ENCODE peak calls at places on chromosome 1, in nine cellular contexts. One of them, this sample, is unnamed.

GRCh38 chr1:39866767-39867166 is 16.5 kb downstream of the TRIT1 start:
- DNase-seq in activated CD8-positive, alpha-beta memory T cell treated with anti-CD3 and anti-CD28 coated beads, Interleukin-2, amount 10 ng/mL, durations not matched to agents 7 days and 5 days: no peak
- DNase-seq in body of pancreas: no peak
- DNase-seq in CMK: no peak
- DNase-seq in occipital lobe: no peak
- DNase-seq in NCI-H82: no peak
- DNase-seq in Right ventricle myocardium inferior: no peak
- DNase-seq in anterior cingulate cortex: no peak
- DNase-seq in posterior vena cava: no peak
- DNase-seq in this sample: no peak

GRCh38 chr1:13576926-13577325 is 6.7 kb upstream of the PDPN start:
- DNase-seq in activated CD8-positive, alpha-beta memory T cell treated with anti-CD3 and anti-CD28 coated beads, Interleukin-2, amount 10 ng/mL, durations not matched to agents 7 days and 5 days: no peak
- DNase-seq in body of pancreas: no peak
- DNase-seq in CMK: no peak
- DNase-seq in occipital lobe: no peak
- DNase-seq in NCI-H82: no peak
- DNase-seq in Right ventricle myocardium inferior: no peak
- DNase-seq in anterior cingulate cortex: no peak
- DNase-seq in posterior vena cava: no peak
- DNase-seq in this sample: no peak

GRCh38 chr1:192343304-192343703 is 26.5 kb downstream of the RGS21 start:
- DNase-seq in activated CD8-positive, alpha-beta memory T cell treated with anti-CD3 and anti-CD28 coated beads, Interleukin-2, amount 10 ng/mL, durations not matched to agents 7 days and 5 days: no peak
- DNase-seq in body of pancreas: no peak
- DNase-seq in CMK: no peak
- DNase-seq in occipital lobe: no peak
- DNase-seq in NCI-H82: no peak
- DNase-seq in Right ventricle myocardium inferior: no peak
- DNase-seq in anterior cingulate cortex: no peak
- DNase-seq in posterior vena cava: no peak
- DNase-seq in this sample: no peak

GRCh38 chr1:184483101-184483813 is 96.4 kb downstream of the C1orf21 start:
- DNase-seq in activated CD8-positive, alpha-beta memory T cell treated with anti-CD3 and anti-CD28 coated beads, Interleukin-2, amount 10 ng/mL, durations not matched to agents 7 days and 5 days: no peak
- DNase-seq in body of pancreas: peak
- DNase-seq in CMK: no peak
- DNase-seq in occipital lobe: no peak
- DNase-seq in NCI-H82: no peak
- DNase-seq in Right ventricle myocardium inferior: no peak
- DNase-seq in anterior cingulate cortex: no peak
- DNase-seq in posterior vena cava: no peak
- DNase-seq in this sample: no peak

GRCh38 chr1:178060789-178061556 is 32.9 kb upstream of the RASAL2 start:
- DNase-seq in activated CD8-positive, alpha-beta memory T cell treated with anti-CD3 and anti-CD28 coated beads, Interleukin-2, amount 10 ng/mL, durations not matched to agents 7 days and 5 days: no peak
- DNase-seq in body of pancreas: peak
- DNase-seq in CMK: no peak
- DNase-seq in occipital lobe: no peak
- DNase-seq in NCI-H82: no peak
- DNase-seq in Right ventricle myocardium inferior: no peak
- DNase-seq in anterior cingulate cortex: no peak
- DNase-seq in posterior vena cava: no peak
- DNase-seq in this sample: peak

GRCh38 chr1:47508900-47509488 is 71.2 kb downstream of the FOXD2 start:
- DNase-seq in activated CD8-positive, alpha-beta memory T cell treated with anti-CD3 and anti-CD28 coated beads, Interleukin-2, amount 10 ng/mL, durations not matched to agents 7 days and 5 days: no peak
- DNase-seq in body of pancreas: no peak
- DNase-seq in CMK: no peak
- DNase-seq in occipital lobe: no peak
- DNase-seq in NCI-H82: no peak
- DNase-seq in Right ventricle myocardium inferior: no peak
- DNase-seq in anterior cingulate cortex: no peak
- DNase-seq in posterior vena cava: no peak
- DNase-seq in this sample: no peak

GRCh38 chr1:18401921-18402320 is 78.8 kb upstream of the KLHDC7A start:
- DNase-seq in activated CD8-positive, alpha-beta memory T cell treated with anti-CD3 and anti-CD28 coated beads, Interleukin-2, amount 10 ng/mL, durations not matched to agents 7 days and 5 days: no peak
- DNase-seq in body of pancreas: no peak
- DNase-seq in CMK: no peak
- DNase-seq in occipital lobe: no peak
- DNase-seq in NCI-H82: no peak
- DNase-seq in Right ventricle myocardium inferior: no peak
- DNase-seq in anterior cingulate cortex: no peak
- DNase-seq in posterior vena cava: no peak
- DNase-seq in this sample: no peak

GRCh38 chr1:3924871-3925655 is 25.0 kb upstream of the C1orf174 start:
- DNase-seq in activated CD8-positive, alpha-beta memory T cell treated with anti-CD3 and anti-CD28 coated beads, Interleukin-2, amount 10 ng/mL, durations not matched to agents 7 days and 5 days: no peak
- DNase-seq in body of pancreas: no peak
- DNase-seq in CMK: no peak
- DNase-seq in occipital lobe: no peak
- DNase-seq in NCI-H82: peak
- DNase-seq in Right ventricle myocardium inferior: peak
- DNase-seq in anterior cingulate cortex: no peak
- DNase-seq in posterior vena cava: no peak
- DNase-seq in this sample: no peak

GRCh38 chr1:26122988-26123973 is 11.7 kb downstream of the PDIK1L start:
- DNase-seq in activated CD8-positive, alpha-beta memory T cell treated with anti-CD3 and anti-CD28 coated beads, Interleukin-2, amount 10 ng/mL, durations not matched to agents 7 days and 5 days: peak
- DNase-seq in body of pancreas: no peak
- DNase-seq in CMK: no peak
- DNase-seq in occipital lobe: no peak
- DNase-seq in NCI-H82: no peak
- DNase-seq in Right ventricle myocardium inferior: no peak
- DNase-seq in anterior cingulate cortex: no peak
- DNase-seq in posterior vena cava: no peak
- DNase-seq in this sample: no peak

GRCh38 chr1:203818399-203818798 is 23.0 kb downstream of the ZBED6 start:
- DNase-seq in activated CD8-positive, alpha-beta memory T cell treated with anti-CD3 and anti-CD28 coated beads, Interleukin-2, amount 10 ng/mL, durations not matched to agents 7 days and 5 days: no peak
- DNase-seq in body of pancreas: no peak
- DNase-seq in CMK: no peak
- DNase-seq in occipital lobe: no peak
- DNase-seq in NCI-H82: no peak
- DNase-seq in Right ventricle myocardium inferior: no peak
- DNase-seq in anterior cingulate cortex: no peak
- DNase-seq in posterior vena cava: no peak
- DNase-seq in this sample: no peak

GRCh38 chr1:18818036-18818435 is 41.4 kb downstream of the TAS1R2 start:
- DNase-seq in activated CD8-positive, alpha-beta memory T cell treated with anti-CD3 and anti-CD28 coated beads, Interleukin-2, amount 10 ng/mL, durations not matched to agents 7 days and 5 days: no peak
- DNase-seq in body of pancreas: no peak
- DNase-seq in CMK: no peak
- DNase-seq in occipital lobe: no peak
- DNase-seq in NCI-H82: no peak
- DNase-seq in Right ventricle myocardium inferior: no peak
- DNase-seq in anterior cingulate cortex: no peak
- DNase-seq in posterior vena cava: no peak
- DNase-seq in this sample: no peak

GRCh38 chr1:241627453-241628329 is 12.5 kb downstream of the CHML start:
- DNase-seq in activated CD8-positive, alpha-beta memory T cell treated with anti-CD3 and anti-CD28 coated beads, Interleukin-2, amount 10 ng/mL, durations not matched to agents 7 days and 5 days: peak
- DNase-seq in body of pancreas: peak
- DNase-seq in CMK: peak
- DNase-seq in occipital lobe: no peak
- DNase-seq in NCI-H82: peak
- DNase-seq in Right ventricle myocardium inferior: no peak
- DNase-seq in anterior cingulate cortex: no peak
- DNase-seq in posterior vena cava: no peak
- DNase-seq in this sample: no peak

GRCh38 chr1:230792691-230793462 is 45.7 kb downstream of the CAPN9 start:
- DNase-seq in activated CD8-positive, alpha-beta memory T cell treated with anti-CD3 and anti-CD28 coated beads, Interleukin-2, amount 10 ng/mL, durations not matched to agents 7 days and 5 days: no peak
- DNase-seq in body of pancreas: no peak
- DNase-seq in CMK: no peak
- DNase-seq in occipital lobe: no peak
- DNase-seq in NCI-H82: no peak
- DNase-seq in Right ventricle myocardium inferior: no peak
- DNase-seq in anterior cingulate cortex: no peak
- DNase-seq in posterior vena cava: no peak
- DNase-seq in this sample: no peak

GRCh38 chr1:161899091-161899490 is 124.6 kb downstream of the OLFML2B start:
- DNase-seq in activated CD8-positive, alpha-beta memory T cell treated with anti-CD3 and anti-CD28 coated beads, Interleukin-2, amount 10 ng/mL, durations not matched to agents 7 days and 5 days: no peak
- DNase-seq in body of pancreas: no peak
- DNase-seq in CMK: no peak
- DNase-seq in occipital lobe: no peak
- DNase-seq in NCI-H82: no peak
- DNase-seq in Right ventricle myocardium inferior: no peak
- DNase-seq in anterior cingulate cortex: no peak
- DNase-seq in posterior vena cava: no peak
- DNase-seq in this sample: no peak

This sample was measured in H9.